ENCODE peak calls at places on chromosomes 16 and 17, in eight cellular contexts. P, Q, B, I, R, Y, H and O are unnamed samples.

GRCh38 chr17:38844261-38844757 is 9.2 kb downstream of the RPL23 start:
- DNase-seq in P (no peak), B (no peak), Q (peak), R (no peak), I (peak), H (peak), Y (peak), O (no peak)

GRCh38 chr16:22843856-22844255 is 29.9 kb downstream of the HS3ST2 start:
- DNase-seq in Y (no peak), P (no peak), R (no peak), B (no peak), H (no peak), I (no peak), Q (no peak), O (no peak)

GRCh38 chr16:87963400-87963799 is 12.2 kb downstream of the BANP start:
- DNase-seq in I (no peak), R (peak), Q (no peak), Y (no peak), B (peak), P (peak), H (no peak), O (no peak)

GRCh38 chr17:80501739-80502577 is 25.6 kb upstream of the NPTX1 start:
- DNase-seq in P (no peak), B (peak), I (peak), H (no peak), Q (no peak), Y (no peak), R (no peak), O (no peak)

GRCh38 chr17:69325518-69326301 is 1.2 kb downstream of the ABCA5 start:
- DNase-seq in I (peak), B (no peak), H (peak), R (no peak), P (no peak), Y (no peak), Q (no peak), O (no peak)

GRCh38 chr16:10629592-10629963 is 49.2 kb upstream of the EMP2 start:
- DNase-seq in Q (no peak), Y (no peak), P (no peak), H (peak), B (peak), I (no peak), R (no peak), O (no peak)

GRCh38 chr16:72537684-72538083 is 365.7 kb upstream of the PMFBP1 start:
- DNase-seq in P (no peak), R (no peak), I (no peak), Q (no peak), B (peak), H (no peak), Y (no peak), O (no peak)

GRCh38 chr17:81665205-81666091 is 957 bp downstream of the OXLD1 start:
- DNase-seq in Q (no peak), I (peak), B (peak), P (no peak), Y (no peak), H (peak), R (peak), O (peak)

GRCh38 chr16:65201446-65202010 is 79.7 kb upstream of the CDH11 start:
- DNase-seq in Y (no peak), R (no peak), Q (no peak), I (no peak), P (no peak), H (no peak), B (no peak), O (no peak)

GRCh38 chr17:6528557-6528956 is 27.8 kb downstream of the PITPNM3 start:
- DNase-seq in P (no peak), R (no peak), H (no peak), I (no peak), Q (no peak), B (no peak), Y (no peak), O (no peak)

GRCh38 chr16:27204232-27204915 is 1.0 kb downstream of the KDM8 start:
- DNase-seq in I (no peak), Q (peak), Y (peak), P (no peak), R (no peak), H (no peak), B (no peak), O (no peak)

GRCh38 chr17:12958786-12959185 is 59.0 kb downstream of the ELAC2 start:
- DNase-seq in B (peak), I (no peak), Y (no peak), R (no peak), P (no peak), Q (no peak), H (no peak), O (no peak)

GRCh38 chr17:82388922-82389283 is 17.3 kb downstream of the UTS2R start:
- DNase-seq in I (no peak), Q (no peak), R (no peak), B (no peak), Y (no peak), P (no peak), H (no peak), O (no peak)

GRCh38 chr17:7281074-7281952 is at the start of gene SLC2A4:
- DNase-seq in Y (peak), H (peak), B (peak), R (peak), Q (peak), P (peak), I (peak), O (peak)

GRCh38 chr16:68893710-68894705 is 50.7 kb downstream of the TANGO6 start:
- DNase-seq in R (no peak), Q (no peak), I (peak), P (no peak), H (peak), Y (no peak), B (no peak), O (no peak)

GRCh38 chr17:68707032-68707431 is 105.9 kb upstream of the FAM20A start:
- DNase-seq in H (no peak), P (no peak), R (no peak), I (no peak), Y (no peak), Q (no peak), B (peak), O (no peak)

GRCh38 chr16:67668495-67669157 is 2.0 kb downstream of the C16orf86 start:
- DNase-seq in H (no peak), I (no peak), B (no peak), P (no peak), Q (no peak), R (peak), Y (no peak), O (no peak)

GRCh38 chr16:67015317-67015731 is 13.6 kb upstream of the CBFB start:
- DNase-seq in H (no peak), I (peak), B (peak), P (no peak), Y (no peak), Q (peak), R (no peak), O (no peak)

GRCh38 chr17:17839792-17840707 is 3.3 kb upstream of the SREBF1 start:
- DNase-seq in H (peak), P (peak), B (peak), I (peak), Y (peak), R (peak), Q (peak), O (peak)

GRCh38 chr16:14562691-14563491 is 67.2 kb downstream of the PARN start:
- DNase-seq in Y (peak), P (no peak), H (peak), R (no peak), I (peak), Q (peak), B (peak), O (no peak)

GRCh38 chr16:2147981-2148671 is at the start of gene RAB26:
- DNase-seq in P (no peak), I (peak), H (peak), B (peak), R (peak), Y (peak), Q (peak), O (peak)

GRCh38 chr16:84223456-84223855 is 16.4 kb downstream of the KCNG4 start:
- DNase-seq in R (no peak), B (peak), H (no peak), Y (no peak), I (no peak), Q (no peak), P (no peak), O (no peak)

GRCh38 chr16:85027968-85028637 is 508 bp downstream of the KIAA0513 start:
- DNase-seq in Y (no peak), Q (no peak), R (peak), I (peak), B (no peak), H (peak), P (no peak), O (peak)

GRCh38 chr16:1344499-1344898 is 7.2 kb downstream of the TSR3 start:
- DNase-seq in R (no peak), P (no peak), I (no peak), B (no peak), H (no peak), Y (no peak), Q (no peak), O (no peak)